ENCODE peak calls at places on chromosomes 16 and 17, in nine cellular contexts. One of them, this sample, is unnamed.
A peak's percentile ranks its signal among the peaks of the same experiment; 100 is the strongest.

GRCh38 chr16:10817963-10818941 is at the start of gene TVP23A:
- DNase-seq in aorta: no peak
- DNase-seq in astrocyte of the spinal cord: no peak
- DNase-seq in fibroblast of lung: no peak
- DNase-seq in HS-5: no peak
- DNase-seq in suprapubic skin: no peak
- DNase-seq in posterior cingulate gyrus: peak; percentile 29
- DNase-seq in fibroblast of mammary gland: no peak
- DNase-seq in left cardiac atrium: peak; percentile 29
- DNase-seq in this sample: no peak

GRCh38 chr16:73853968-73854367 is 442.6 kb upstream of the PSMD7 start:
- DNase-seq in aorta: no peak
- DNase-seq in left cardiac atrium: no peak
- DNase-seq in suprapubic skin: no peak
- DNase-seq in posterior cingulate gyrus: no peak
- DNase-seq in HS-5: no peak
- DNase-seq in fibroblast of mammary gland: no peak
- DNase-seq in astrocyte of the spinal cord: no peak
- DNase-seq in fibroblast of lung: no peak
- DNase-seq in this sample: no peak

GRCh38 chr16:10878328-10878643 is 1.3 kb downstream of the CIITA start:
- DNase-seq in HS-5: no peak
- DNase-seq in suprapubic skin: no peak
- DNase-seq in posterior cingulate gyrus: no peak
- DNase-seq in fibroblast of lung: no peak
- DNase-seq in aorta: no peak
- DNase-seq in left cardiac atrium: no peak
- DNase-seq in astrocyte of the spinal cord: no peak
- DNase-seq in fibroblast of mammary gland: no peak
- DNase-seq in this sample: no peak

GRCh38 chr17:5249615-5250014 is 15.0 kb upstream of the SCIMP start:
- DNase-seq in left cardiac atrium: peak; percentile 47
- DNase-seq in suprapubic skin: peak; percentile 82
- DNase-seq in fibroblast of mammary gland: peak; percentile 83
- DNase-seq in HS-5: peak; percentile 46
- DNase-seq in astrocyte of the spinal cord: peak; percentile 83
- DNase-seq in posterior cingulate gyrus: peak; percentile 62
- DNase-seq in fibroblast of lung: peak; percentile 86
- DNase-seq in aorta: no peak
- DNase-seq in this sample: peak; percentile 61

GRCh38 chr17:40190197-40191021 is 13.1 kb downstream of the RAPGEFL1 start:
- DNase-seq in astrocyte of the spinal cord: no peak
- DNase-seq in aorta: no peak
- DNase-seq in left cardiac atrium: no peak
- DNase-seq in fibroblast of lung: no peak
- DNase-seq in HS-5: no peak
- DNase-seq in suprapubic skin: no peak
- DNase-seq in fibroblast of mammary gland: no peak
- DNase-seq in posterior cingulate gyrus: no peak
- DNase-seq in this sample: no peak

GRCh38 chr17:12789976-12790805 is 893 bp downstream of the ARHGAP44 start:
- DNase-seq in astrocyte of the spinal cord: no peak
- DNase-seq in posterior cingulate gyrus: no peak
- DNase-seq in fibroblast of mammary gland: no peak
- DNase-seq in fibroblast of lung: no peak
- DNase-seq in left cardiac atrium: no peak
- DNase-seq in aorta: peak; percentile 75
- DNase-seq in HS-5: no peak
- DNase-seq in suprapubic skin: no peak
- DNase-seq in this sample: peak; percentile 13

GRCh38 chr17:75909812-75910274 is 5.2 kb upstream of the MRPL38 start:
- DNase-seq in posterior cingulate gyrus: no peak
- DNase-seq in suprapubic skin: no peak
- DNase-seq in HS-5: no peak
- DNase-seq in astrocyte of the spinal cord: peak; percentile 6
- DNase-seq in fibroblast of mammary gland: peak; percentile 51
- DNase-seq in aorta: no peak
- DNase-seq in left cardiac atrium: peak; percentile 76
- DNase-seq in fibroblast of lung: peak; percentile 11
- DNase-seq in this sample: no peak

GRCh38 chr16:69814561-69814960 is 52.4 kb downstream of the WWP2 start:
- DNase-seq in posterior cingulate gyrus: no peak
- DNase-seq in left cardiac atrium: no peak
- DNase-seq in aorta: no peak
- DNase-seq in fibroblast of mammary gland: no peak
- DNase-seq in HS-5: no peak
- DNase-seq in fibroblast of lung: no peak
- DNase-seq in astrocyte of the spinal cord: no peak
- DNase-seq in suprapubic skin: no peak
- DNase-seq in this sample: no peak

GRCh38 chr16:81515281-81515680 is 70.7 kb downstream of the CMIP start:
- DNase-seq in posterior cingulate gyrus: no peak
- DNase-seq in left cardiac atrium: no peak
- DNase-seq in suprapubic skin: no peak
- DNase-seq in fibroblast of lung: no peak
- DNase-seq in aorta: no peak
- DNase-seq in astrocyte of the spinal cord: no peak
- DNase-seq in HS-5: no peak
- DNase-seq in fibroblast of mammary gland: no peak
- DNase-seq in this sample: no peak

GRCh38 chr16:85898521-85899442 is at the start of gene IRF8:
- DNase-seq in posterior cingulate gyrus: peak; percentile 43
- DNase-seq in fibroblast of lung: peak; percentile 19
- DNase-seq in astrocyte of the spinal cord: no peak
- DNase-seq in aorta: peak; percentile 90
- DNase-seq in suprapubic skin: no peak
- DNase-seq in left cardiac atrium: peak; percentile 80
- DNase-seq in HS-5: no peak
- DNase-seq in fibroblast of mammary gland: no peak
- DNase-seq in this sample: peak; percentile 81

GRCh38 chr16:4873091-4873490 is 25.8 kb downstream of the UBN1 start:
- DNase-seq in suprapubic skin: peak; percentile 48
- DNase-seq in posterior cingulate gyrus: no peak
- DNase-seq in fibroblast of mammary gland: no peak
- DNase-seq in HS-5: no peak
- DNase-seq in astrocyte of the spinal cord: no peak
- DNase-seq in left cardiac atrium: no peak
- DNase-seq in fibroblast of lung: no peak
- DNase-seq in aorta: no peak
- DNase-seq in this sample: no peak

GRCh38 chr17:55327225-55328088 is 62.7 kb downstream of the HLF start:
- DNase-seq in fibroblast of lung: no peak
- DNase-seq in astrocyte of the spinal cord: no peak
- DNase-seq in suprapubic skin: no peak
- DNase-seq in fibroblast of mammary gland: no peak
- DNase-seq in left cardiac atrium: no peak
- DNase-seq in HS-5: no peak
- DNase-seq in posterior cingulate gyrus: no peak
- DNase-seq in aorta: no peak
- DNase-seq in this sample: no peak

GRCh38 chr17:60077672-60078519 is 825 bp downstream of the HEATR6 start:
- DNase-seq in suprapubic skin: no peak
- DNase-seq in fibroblast of lung: peak; percentile 68
- DNase-seq in aorta: no peak
- DNase-seq in left cardiac atrium: no peak
- DNase-seq in posterior cingulate gyrus: no peak
- DNase-seq in fibroblast of mammary gland: peak; percentile 72
- DNase-seq in HS-5: no peak
- DNase-seq in astrocyte of the spinal cord: peak; percentile 43
- DNase-seq in this sample: no peak

GRCh38 chr17:42387221-42387657 is 1.0 kb downstream of the STAT3 start:
- DNase-seq in left cardiac atrium: no peak
- DNase-seq in fibroblast of mammary gland: peak; percentile 87
- DNase-seq in astrocyte of the spinal cord: peak; percentile 59
- DNase-seq in HS-5: no peak
- DNase-seq in posterior cingulate gyrus: no peak
- DNase-seq in suprapubic skin: peak; percentile 35
- DNase-seq in aorta: no peak
- DNase-seq in fibroblast of lung: peak; percentile 89
- DNase-seq in this sample: no peak

GRCh38 chr17:6110592-6110991 is 40.4 kb downstream of the WSCD1 start:
- DNase-seq in left cardiac atrium: no peak
- DNase-seq in fibroblast of lung: no peak
- DNase-seq in astrocyte of the spinal cord: peak; percentile 58
- DNase-seq in fibroblast of mammary gland: no peak
- DNase-seq in HS-5: no peak
- DNase-seq in posterior cingulate gyrus: no peak
- DNase-seq in aorta: no peak
- DNase-seq in suprapubic skin: no peak
- DNase-seq in this sample: no peak

GRCh38 chr16:8113843-8114242 is 476.5 kb downstream of the TMEM114 start:
- DNase-seq in posterior cingulate gyrus: no peak
- DNase-seq in aorta: no peak
- DNase-seq in left cardiac atrium: no peak
- DNase-seq in suprapubic skin: no peak
- DNase-seq in fibroblast of mammary gland: no peak
- DNase-seq in fibroblast of lung: no peak
- DNase-seq in astrocyte of the spinal cord: no peak
- DNase-seq in HS-5: no peak
- DNase-seq in this sample: peak; percentile 8

GRCh38 chr17:27323538-27324212 is 29.8 kb downstream of the WSB1 start:
- DNase-seq in fibroblast of lung: peak; percentile 86
- DNase-seq in astrocyte of the spinal cord: no peak
- DNase-seq in posterior cingulate gyrus: no peak
- DNase-seq in aorta: no peak
- DNase-seq in HS-5: no peak
- DNase-seq in suprapubic skin: peak; percentile 88
- DNase-seq in fibroblast of mammary gland: peak; percentile 78
- DNase-seq in left cardiac atrium: peak; percentile 89
- DNase-seq in this sample: peak; percentile 87

GRCh38 chr16:10009691-10010090 is 172.5 kb downstream of the GRIN2A start:
- DNase-seq in fibroblast of mammary gland: no peak
- DNase-seq in left cardiac atrium: no peak
- DNase-seq in posterior cingulate gyrus: peak; percentile 59
- DNase-seq in HS-5: no peak
- DNase-seq in suprapubic skin: no peak
- DNase-seq in astrocyte of the spinal cord: no peak
- DNase-seq in aorta: no peak
- DNase-seq in fibroblast of lung: no peak
- DNase-seq in this sample: no peak

GRCh38 chr17:46929413-46929812 is 6.5 kb downstream of the GOSR2 start:
- DNase-seq in aorta: no peak
- DNase-seq in HS-5: no peak
- DNase-seq in fibroblast of mammary gland: no peak
- DNase-seq in posterior cingulate gyrus: no peak
- DNase-seq in left cardiac atrium: no peak
- DNase-seq in suprapubic skin: no peak
- DNase-seq in astrocyte of the spinal cord: no peak
- DNase-seq in fibroblast of lung: no peak
- DNase-seq in this sample: no peak

GRCh38 chr16:68707341-68708152 is 29.5 kb upstream of the CDH1 start:
- DNase-seq in left cardiac atrium: peak; percentile 29
- DNase-seq in astrocyte of the spinal cord: peak; percentile 41
- DNase-seq in fibroblast of mammary gland: no peak
- DNase-seq in aorta: no peak
- DNase-seq in posterior cingulate gyrus: no peak
- DNase-seq in suprapubic skin: no peak
- DNase-seq in HS-5: no peak
- DNase-seq in fibroblast of lung: peak; percentile 12
- DNase-seq in this sample: no peak

GRCh38 chr16:16007743-16008111 is 58.3 kb downstream of the ABCC1 start:
- DNase-seq in fibroblast of mammary gland: no peak
- DNase-seq in left cardiac atrium: no peak
- DNase-seq in HS-5: no peak
- DNase-seq in fibroblast of lung: no peak
- DNase-seq in posterior cingulate gyrus: no peak
- DNase-seq in astrocyte of the spinal cord: no peak
- DNase-seq in aorta: no peak
- DNase-seq in suprapubic skin: no peak
- DNase-seq in this sample: no peak

GRCh38 chr17:17606416-17607000 is 15.0 kb upstream of the PEMT start:
- DNase-seq in astrocyte of the spinal cord: no peak
- DNase-seq in fibroblast of lung: no peak
- DNase-seq in left cardiac atrium: no peak
- DNase-seq in HS-5: no peak
- DNase-seq in posterior cingulate gyrus: no peak
- DNase-seq in fibroblast of mammary gland: no peak
- DNase-seq in aorta: no peak
- DNase-seq in suprapubic skin: no peak
- DNase-seq in this sample: no peak

GRCh38 chr16:87762620-87763019 is 3.2 kb downstream of the KLHDC4 start:
- DNase-seq in fibroblast of lung: no peak
- DNase-seq in HS-5: no peak
- DNase-seq in astrocyte of the spinal cord: no peak
- DNase-seq in fibroblast of mammary gland: no peak
- DNase-seq in left cardiac atrium: no peak
- DNase-seq in suprapubic skin: no peak
- DNase-seq in aorta: no peak
- DNase-seq in posterior cingulate gyrus: no peak
- DNase-seq in this sample: no peak

GRCh38 chr16:85616608-85617311 is 3.6 kb downstream of the GSE1 start:
- DNase-seq in aorta: no peak
- DNase-seq in left cardiac atrium: peak; percentile 72
- DNase-seq in fibroblast of mammary gland: no peak
- DNase-seq in posterior cingulate gyrus: no peak
- DNase-seq in fibroblast of lung: no peak
- DNase-seq in suprapubic skin: no peak
- DNase-seq in HS-5: no peak
- DNase-seq in astrocyte of the spinal cord: peak; percentile 22
- DNase-seq in this sample: peak; percentile 64

GRCh38 chr17:57273471-57273870 is 17.1 kb downstream of the MSI2 start:
- DNase-seq in suprapubic skin: no peak
- DNase-seq in left cardiac atrium: no peak
- DNase-seq in astrocyte of the spinal cord: peak; percentile 36
- DNase-seq in aorta: no peak
- DNase-seq in HS-5: no peak
- DNase-seq in posterior cingulate gyrus: no peak
- DNase-seq in fibroblast of mammary gland: no peak
- DNase-seq in fibroblast of lung: no peak
- DNase-seq in this sample: no peak